ENCODE peak calls at places on chromosomes 13 and 19, in five cellular contexts. O, I, F, J and L are unnamed samples.

GRCh38 chr19:56162258-56162657 is 13.6 kb upstream of the GALP start:
- DNase-seq in I (no peak), O (no peak), J (no peak), F (no peak), L (no peak)

GRCh38 chr13:60261432-60262351 is 98.0 kb upstream of the DIAPH3 start:
- DNase-seq in J (no peak), F (no peak), O (no peak), I (no peak), L (no peak)

GRCh38 chr19:56596676-56597075 is 1.6 kb downstream of the ZNF71 start:
- DNase-seq in J (no peak), I (no peak), O (no peak), F (no peak), L (no peak)

GRCh38 chr13:79647518-79647917 is 166.6 kb downstream of the NDFIP2 start:
- DNase-seq in I (no peak), O (no peak), J (no peak), F (no peak), L (no peak)

GRCh38 chr13:29452773-29453574 is 142.5 kb downstream of the SLC7A1 start:
- DNase-seq in F (no peak), I (no peak), O (no peak), J (no peak), L (no peak)

GRCh38 chr13:26324867-26325266 is 70.9 kb downstream of the CDK8 start:
- DNase-seq in F (no peak), O (no peak), I (no peak), J (no peak), L (no peak)

GRCh38 chr13:32428581-32429072 is 697 bp upstream of the N4BP2L1 start:
- DNase-seq in O (no peak), F (no peak), I (no peak), J (no peak), L (no peak)

GRCh38 chr13:93847162-93847561 is 620.6 kb downstream of the GPC6 start:
- DNase-seq in O (no peak), J (no peak), F (no peak), I (no peak), L (no peak)

GRCh38 chr19:35757231-35757748 is 461 bp upstream of the HSPB6 start:
- DNase-seq in I (no peak), J (peak), O (peak), F (peak), L (no peak)

GRCh38 chr13:99151516-99151915 is 49.1 kb upstream of the UBAC2 start:
- DNase-seq in O (no peak), F (no peak), J (no peak), I (no peak), L (no peak)

GRCh38 chr19:48741222-48741999 is 1.0 kb upstream of the RASIP1 start:
- DNase-seq in O (peak), I (no peak), F (no peak), J (peak), L (no peak)

GRCh38 chr13:33153421-33154381 is 131.9 kb downstream of the STARD13 start:
- DNase-seq in I (no peak), O (no peak), J (peak), F (no peak), L (no peak)

GRCh38 chr13:36518707-36519106 is 86.4 kb downstream of the CCNA1 start:
- DNase-seq in O (no peak), J (no peak), I (no peak), F (no peak), L (no peak)

GRCh38 chr13:114074671-114075315 is 57.6 kb downstream of the RASA3 start:
- DNase-seq in J (no peak), O (no peak), F (no peak), I (no peak), L (peak)

GRCh38 chr19:13037161-13037560 is 41.9 kb downstream of the NFIX start:
- DNase-seq in O (no peak), J (no peak), I (no peak), F (no peak), L (no peak)

GRCh38 chr19:4069331-4069959 is 2.7 kb upstream of the ZBTB7A start:
- DNase-seq in F (no peak), I (no peak), O (peak), J (no peak), L (no peak)

GRCh38 chr19:18762125-18763023 is 28.7 kb downstream of the COMP start:
- DNase-seq in J (peak), O (no peak), I (no peak), F (no peak), L (no peak)

GRCh38 chr19:51690359-51691121 is 2.6 kb upstream of the SPACA6 start:
- DNase-seq in J (peak), O (peak), I (peak), F (peak), L (peak)

GRCh38 chr13:113596321-113597200 is 12.0 kb downstream of the TFDP1 start:
- DNase-seq in I (no peak), O (peak), J (no peak), F (no peak), L (peak)

GRCh38 chr19:44878119-44878865 is 12.8 kb upstream of the TOMM40 start:
- DNase-seq in F (no peak), O (no peak), J (no peak), I (no peak), L (no peak)

GRCh38 chr19:44718441-44719261 is 19.7 kb downstream of the CEACAM16 start:
- DNase-seq in O (no peak), J (peak), I (no peak), F (no peak), L (no peak)

GRCh38 chr19:51272183-51272817 is 21.4 kb downstream of the SIGLECL1 start:
- DNase-seq in I (no peak), J (no peak), F (no peak), O (peak), L (no peak)

GRCh38 chr13:34172048-34172447 is 354.1 kb downstream of the RFC3 start:
- DNase-seq in F (no peak), J (no peak), I (no peak), O (no peak), L (no peak)

GRCh38 chr13:81988542-81988941 is 1647.6 kb upstream of the SPRY2 start:
- DNase-seq in F (no peak), J (no peak), I (no peak), O (no peak), L (no peak)

GRCh38 chr19:18503971-18504885 is 17.6 kb downstream of the ELL start:
- DNase-seq in F (peak), O (peak), J (no peak), I (no peak), L (no peak)

GRCh38 chr13:109199280-109199679 is 569.9 kb downstream of the MYO16 start:
- DNase-seq in J (no peak), I (no peak), O (no peak), F (no peak), L (no peak)

GRCh38 chr13:109198585-109198984 is 569.2 kb downstream of the MYO16 start:
- DNase-seq in O (no peak), I (no peak), J (no peak), F (no peak), L (no peak)

GRCh38 chr13:109200556-109200955 is 571.1 kb downstream of the MYO16 start:
- DNase-seq in O (no peak), F (no peak), J (no peak), I (no peak), L (no peak)

GRCh38 chr13:109192306-109192705 is 562.9 kb downstream of the MYO16 start:
- DNase-seq in J (no peak), I (no peak), F (no peak), O (no peak), L (no peak)

DNA sequence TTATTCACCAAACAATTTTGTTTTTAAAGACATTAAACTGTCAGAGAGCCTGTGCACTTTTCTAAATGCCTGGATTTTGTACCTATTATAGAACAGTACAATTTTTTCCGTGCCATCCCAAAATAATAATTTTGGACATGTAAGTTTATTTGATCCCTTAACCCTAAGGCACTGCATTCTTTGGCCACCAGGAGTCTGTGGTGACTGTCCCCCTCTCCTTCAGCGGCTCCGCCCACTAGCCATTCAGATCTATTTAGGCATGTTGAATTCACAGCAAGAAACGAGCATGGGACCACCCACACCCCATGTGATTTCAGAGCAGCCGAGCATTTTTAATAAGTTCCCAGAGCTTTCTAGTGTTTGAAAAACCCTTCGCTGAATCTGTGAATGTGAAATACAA is 567.5 kb downstream of the MYO16 start:
- DNase-seq in I (no peak), O (no peak), F (no peak), J (no peak), L (no peak)
- TF ChIP-seq CTCF in I (no peak), O (no peak), F (no peak), J (no peak), L (peak)

DNA sequence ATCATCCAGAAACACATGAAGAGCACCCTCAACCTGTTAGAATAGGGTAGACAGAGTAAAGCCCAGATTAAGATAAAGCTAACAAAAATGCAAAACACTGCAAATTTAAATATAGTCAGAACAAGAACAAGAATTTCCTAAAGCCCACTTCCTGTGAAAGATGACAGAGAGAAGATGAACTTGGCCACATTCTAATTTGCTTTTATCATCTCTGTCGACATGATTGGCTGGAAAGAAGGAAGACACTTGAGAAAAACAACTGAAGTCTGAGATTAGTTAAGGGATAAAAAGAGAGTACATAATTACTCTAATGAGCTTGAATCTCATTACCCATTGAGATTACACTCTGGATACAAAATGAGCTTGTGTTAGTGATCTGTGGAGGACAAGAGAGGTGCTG is 537.6 kb downstream of the KLF5 start:
- DNase-seq in J (no peak), O (no peak), I (no peak), F (no peak), L (no peak)
- TF ChIP-seq CTCF in J (no peak), O (no peak), I (no peak), F (no peak), L (no peak)

DNA sequence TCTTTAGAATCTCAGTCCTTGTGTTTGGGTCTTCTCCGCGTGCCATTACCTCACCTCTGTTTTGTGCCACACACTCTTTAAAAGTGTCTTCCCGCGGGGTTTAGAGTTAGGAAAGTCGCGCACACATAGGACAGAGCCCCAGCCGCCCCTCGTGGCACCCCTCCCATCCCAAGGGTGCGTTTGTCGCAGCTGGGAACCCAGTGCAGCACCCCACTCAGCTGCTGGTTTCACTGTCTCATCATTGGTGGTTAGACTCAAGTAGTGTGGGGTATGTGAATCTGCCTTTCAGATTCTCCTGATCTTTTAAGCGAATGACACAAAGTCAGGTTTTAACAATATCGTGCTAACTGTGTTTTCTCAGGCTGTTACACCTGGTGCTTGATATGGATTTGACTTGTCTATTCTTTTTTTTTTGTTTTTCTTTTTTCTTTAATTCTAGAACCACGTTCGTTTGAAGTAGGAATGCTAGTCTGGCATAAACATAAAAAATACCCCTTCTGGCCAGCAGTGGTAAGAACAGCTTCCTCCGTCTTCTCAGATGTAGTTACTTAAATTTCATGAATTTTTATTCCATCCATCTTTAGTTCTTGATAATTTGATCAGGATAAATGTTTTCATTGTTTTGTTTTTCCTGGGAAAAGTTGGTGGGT is 19.5 kb upstream of the NDUFS7 start:
- DNase-seq in F (peak), O (no peak), J (no peak), I (peak), L (no peak)
- TF ChIP-seq CTCF in F (peak), O (peak), J (no peak), I (peak), L (peak)

GRCh38 chr19:32800757-32801156 is 68.8 kb downstream of the SLC7A9 start:
- DNase-seq in F (no peak), J (no peak), I (no peak), O (no peak), L (no peak)

GRCh38 chr19:32798201-32798600 is 71.4 kb downstream of the SLC7A9 start:
- DNase-seq in J (no peak), I (no peak), F (no peak), O (no peak), L (no peak)

GRCh38 chr19:32808236-32808635 is 61.3 kb downstream of the SLC7A9 start:
- DNase-seq in J (no peak), I (no peak), F (no peak), O (peak), L (no peak)

GRCh38 chr19:32800191-32800590 is 69.4 kb downstream of the SLC7A9 start:
- DNase-seq in F (no peak), O (no peak), J (no peak), I (no peak), L (no peak)

GRCh38 chr19:32802840-32803239 is 66.7 kb downstream of the SLC7A9 start:
- DNase-seq in J (no peak), I (no peak), O (peak), F (no peak), L (no peak)
- TF ChIP-seq CTCF in J (no peak), I (no peak), O (no peak), F (no peak), L (no peak)

GRCh38 chr13:23778007-23778687 is 111.1 kb downstream of the MIPEP start:
- DNase-seq in J (no peak), F (no peak), O (no peak), I (no peak), L (no peak)
- TF ChIP-seq CTCF in J (peak), F (peak), O (no peak), I (no peak), L (peak)

DNA sequence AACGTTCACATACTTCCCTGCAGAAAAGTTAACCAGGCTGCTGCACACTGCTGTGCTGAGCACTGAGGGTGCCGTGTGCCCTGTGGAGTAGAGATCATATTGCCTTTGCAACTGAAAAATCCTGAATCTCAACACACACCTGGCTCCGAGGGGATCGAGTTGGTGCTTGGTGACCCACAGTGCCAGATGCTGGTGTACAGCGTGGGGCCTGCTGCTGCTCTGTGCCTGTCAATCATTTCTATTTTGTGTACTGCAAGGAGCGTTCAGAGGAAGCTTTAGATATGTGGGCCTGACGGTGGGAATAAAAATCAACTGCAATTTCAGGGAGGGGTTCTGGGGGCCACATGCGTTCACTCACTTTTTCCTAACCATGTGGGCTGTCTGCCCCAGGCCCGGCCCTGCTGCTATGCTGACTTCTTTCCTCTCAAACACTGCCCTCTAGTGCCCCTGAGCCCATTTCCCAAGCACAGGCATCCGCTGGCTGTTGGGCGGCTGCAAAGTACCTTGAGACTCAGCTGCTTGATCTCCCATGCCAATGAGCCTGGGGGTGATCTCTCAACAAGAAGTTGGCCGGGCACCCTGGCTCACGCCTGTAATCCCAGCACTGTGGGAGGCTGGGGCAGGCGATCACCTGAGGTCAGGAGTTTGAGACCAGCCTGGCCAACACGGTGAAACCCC is 9.7 kb upstream of the LENG8 start:
- DNase-seq in I (no peak), O (no peak), F (no peak), J (no peak), L (no peak)
- TF ChIP-seq CTCF in I (no peak), O (no peak), F (peak), J (peak), L (peak)

GRCh38 chr19:30227071-30227621 is 145.0 kb upstream of the ZNF536 start:
- DNase-seq in O (no peak), I (no peak), F (peak), J (no peak), L (no peak)

GRCh38 chr19:30228113-30228725 is 144.0 kb upstream of the ZNF536 start:
- DNase-seq in F (no peak), O (no peak), I (no peak), J (no peak), L (no peak)

GRCh38 chr19:30228726-30229523 is 143.3 kb upstream of the ZNF536 start:
- DNase-seq in J (no peak), O (no peak), F (no peak), I (no peak), L (no peak)

GRCh38 chr19:30226464-30227070 is 145.6 kb upstream of the ZNF536 start:
- DNase-seq in O (no peak), I (no peak), J (no peak), F (no peak), L (no peak)

GRCh38 chr19:30227661-30228112 is 144.5 kb upstream of the ZNF536 start:
- DNase-seq in I (no peak), F (peak), J (peak), O (peak), L (no peak)
- TF ChIP-seq CTCF in I (no peak), F (peak), J (peak), O (no peak), L (peak)

GRCh38 chr19:2549701-2550191 is 73.8 kb downstream of the GADD45B start:
- DNase-seq in I (no peak), F (no peak), O (peak), J (peak), L (peak)

GRCh38 chr19:2551864-2552185 is 75.9 kb downstream of the GADD45B start:
- DNase-seq in I (no peak), F (no peak), O (peak), J (no peak), L (no peak)

GRCh38 chr19:2551172-2551863 is 75.4 kb downstream of the GADD45B start:
- DNase-seq in F (no peak), J (no peak), O (no peak), I (no peak), L (no peak)

GRCh38 chr19:2548966-2549365 is 73.0 kb downstream of the GADD45B start:
- DNase-seq in J (no peak), O (peak), I (no peak), F (no peak), L (peak)

DNA sequence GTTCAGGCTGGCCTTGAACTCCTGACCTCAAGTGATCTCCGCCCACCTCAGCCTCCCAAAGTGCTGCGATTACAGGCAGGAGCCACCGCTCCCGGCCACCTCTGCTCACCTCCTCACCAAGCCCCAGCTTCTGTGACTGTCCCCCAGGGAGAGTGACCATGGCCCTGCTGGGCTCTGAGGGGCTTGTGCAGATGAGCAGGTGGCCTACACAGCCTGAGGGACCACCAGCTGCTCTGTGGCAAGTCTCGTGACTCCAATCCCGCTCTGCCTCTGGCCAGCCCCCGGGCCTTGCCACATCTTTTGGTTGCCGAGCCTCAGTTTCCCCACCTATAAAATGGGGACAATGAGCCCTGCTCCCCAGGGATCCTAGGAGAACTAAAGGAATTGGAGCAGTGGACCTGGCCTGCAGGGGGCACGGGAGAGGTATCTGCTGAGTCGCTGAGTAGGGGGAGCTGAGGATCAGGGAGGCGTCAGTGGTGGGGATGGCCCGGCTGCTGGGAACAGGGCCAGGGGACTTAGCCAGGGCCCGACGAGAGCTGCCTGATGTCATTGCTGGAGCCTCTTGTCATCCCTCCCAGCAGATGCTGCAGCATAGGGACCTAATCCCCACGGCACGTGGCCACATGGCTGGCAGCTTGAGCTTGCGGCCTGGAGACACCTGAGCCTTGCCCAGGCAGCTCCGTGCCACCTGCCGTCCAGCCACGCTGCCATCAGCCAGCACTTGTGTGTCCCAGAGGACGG is 74.7 kb downstream of the GADD45B start:
- DNase-seq in I (no peak), J (peak), F (no peak), O (peak), L (peak)
- TF ChIP-seq CTCF in I (no peak), J (no peak), F (no peak), O (no peak), L (no peak)

GRCh38 chr19:970695-971094 is 13.4 kb upstream of the WDR18 start:
- DNase-seq in J (no peak), O (no peak), F (no peak), I (no peak), L (no peak)
- TF ChIP-seq CTCF in J (peak), O (no peak), F (peak), I (peak), L (peak)